ENCODE peak calls at places on chromosomes 5 and 9, in five cellular contexts. One of them, this sample, is unnamed.

GRCh38 chr5:122195784-122196394 is 66.5 kb downstream of the ZNF474 start:
- DNase-seq in neural progenitor cell: peak
- DNase-seq in A549: peak
- DNase-seq in BE2C: peak
- DNase-seq in coronary artery: no peak
- DNase-seq in this sample: peak

GRCh38 chr5:179166886-179167841 is 107.0 kb downstream of the ZNF354C start:
- DNase-seq in neural progenitor cell: peak
- DNase-seq in A549: no peak
- DNase-seq in BE2C: peak
- DNase-seq in coronary artery: no peak
- DNase-seq in this sample: peak

GRCh38 chr9:73548201-73548600 is 396.5 kb downstream of the ANXA1 start:
- DNase-seq in neural progenitor cell: peak
- DNase-seq in A549: no peak
- DNase-seq in BE2C: no peak
- DNase-seq in coronary artery: no peak
- DNase-seq in this sample: no peak

GRCh38 chr9:91583161-91583875 is 159.7 kb upstream of the NFIL3 start:
- DNase-seq in neural progenitor cell: no peak
- DNase-seq in A549: no peak
- DNase-seq in BE2C: no peak
- DNase-seq in coronary artery: no peak
- DNase-seq in this sample: no peak

GRCh38 chr5:137834498-137834897 is 33.2 kb upstream of the MYOT start:
- DNase-seq in neural progenitor cell: no peak
- DNase-seq in A549: no peak
- DNase-seq in BE2C: no peak
- DNase-seq in coronary artery: no peak
- DNase-seq in this sample: peak

GRCh38 chr5:40171971-40172370 is 507.7 kb upstream of the PTGER4 start:
- DNase-seq in neural progenitor cell: no peak
- DNase-seq in A549: peak
- DNase-seq in BE2C: no peak
- DNase-seq in coronary artery: no peak
- DNase-seq in this sample: no peak

GRCh38 chr9:14415947-14416346 is 102.0 kb upstream of the NFIB start:
- DNase-seq in neural progenitor cell: no peak
- DNase-seq in A549: no peak
- DNase-seq in BE2C: no peak
- DNase-seq in coronary artery: no peak
- DNase-seq in this sample: no peak

GRCh38 chr5:67636091-67636490 is 439.5 kb upstream of the CD180 start:
- DNase-seq in neural progenitor cell: no peak
- DNase-seq in A549: no peak
- DNase-seq in BE2C: no peak
- DNase-seq in coronary artery: no peak
- DNase-seq in this sample: no peak

GRCh38 chr9:98379572-98379971 is 124.1 kb upstream of the TBC1D2 start:
- DNase-seq in neural progenitor cell: no peak
- DNase-seq in A549: no peak
- DNase-seq in BE2C: no peak
- DNase-seq in coronary artery: no peak
- DNase-seq in this sample: no peak

GRCh38 chr5:53936481-53937352 is 373.7 kb downstream of the ARL15 start:
- DNase-seq in neural progenitor cell: no peak
- DNase-seq in A549: no peak
- DNase-seq in BE2C: no peak
- DNase-seq in coronary artery: no peak
- DNase-seq in this sample: no peak

GRCh38 chr5:67215592-67216471 is 19.2 kb upstream of the CD180 start:
- DNase-seq in neural progenitor cell: no peak
- DNase-seq in A549: no peak
- DNase-seq in BE2C: peak
- DNase-seq in coronary artery: no peak
- DNase-seq in this sample: peak

GRCh38 chr9:14939378-14939777 is 29.1 kb upstream of the FREM1 start:
- DNase-seq in neural progenitor cell: peak
- DNase-seq in A549: no peak
- DNase-seq in BE2C: no peak
- DNase-seq in coronary artery: no peak
- DNase-seq in this sample: no peak

GRCh38 chr9:77981907-77982306 is 49.7 kb downstream of the GNAQ start:
- DNase-seq in neural progenitor cell: no peak
- DNase-seq in A549: no peak
- DNase-seq in BE2C: no peak
- DNase-seq in coronary artery: no peak
- DNase-seq in this sample: no peak

GRCh38 chr5:10588779-10589447 is 25.0 kb downstream of the ANKRD33B start:
- DNase-seq in neural progenitor cell: no peak
- DNase-seq in A549: no peak
- DNase-seq in BE2C: no peak
- DNase-seq in coronary artery: no peak
- DNase-seq in this sample: peak

GRCh38 chr9:91809581-91810285 is 140.3 kb downstream of the ROR2 start:
- DNase-seq in neural progenitor cell: no peak
- DNase-seq in A549: no peak
- DNase-seq in BE2C: no peak
- DNase-seq in coronary artery: peak
- DNase-seq in this sample: no peak

GRCh38 chr5:90506221-90506620 is 23.2 kb downstream of the LYSMD3 start:
- DNase-seq in neural progenitor cell: no peak
- DNase-seq in A549: no peak
- DNase-seq in BE2C: no peak
- DNase-seq in coronary artery: no peak
- DNase-seq in this sample: no peak

GRCh38 chr5:1174122-1174936 is 27.1 kb upstream of the SLC6A19 start:
- DNase-seq in neural progenitor cell: peak
- DNase-seq in A549: peak
- DNase-seq in BE2C: peak
- DNase-seq in coronary artery: no peak
- DNase-seq in this sample: peak

GRCh38 chr9:85510830-85511504 is 230.8 kb downstream of the AGTPBP1 start:
- DNase-seq in neural progenitor cell: no peak
- DNase-seq in A549: no peak
- DNase-seq in BE2C: peak
- DNase-seq in coronary artery: no peak
- DNase-seq in this sample: no peak

GRCh38 chr9:3191715-3192114 is 334.1 kb downstream of the RFX3 start:
- DNase-seq in neural progenitor cell: no peak
- DNase-seq in A549: no peak
- DNase-seq in BE2C: no peak
- DNase-seq in coronary artery: no peak
- DNase-seq in this sample: no peak

This sample was measured in mesendoderm.